ENCODE peak calls at places on chromosomes 5 and 9, in four cellular contexts. One of them, this sample, is unnamed.

GRCh38 chr9:101460965-101461364 is 25.4 kb upstream of the ALDOB start:
- DNase-seq in heart right ventricle: no peak
- DNase-seq in kidney epithelial cell: no peak
- DNase-seq in HuH-7.5: no peak
- DNase-seq in this sample: no peak

GRCh38 chr9:114212841-114213240 is 57.5 kb downstream of the COL27A1 start:
- DNase-seq in heart right ventricle: no peak
- DNase-seq in kidney epithelial cell: no peak
- DNase-seq in HuH-7.5: no peak
- DNase-seq in this sample: no peak

GRCh38 chr5:39638803-39639202 is 214.0 kb upstream of the DAB2 start:
- DNase-seq in heart right ventricle: no peak
- DNase-seq in kidney epithelial cell: no peak
- DNase-seq in HuH-7.5: no peak
- DNase-seq in this sample: no peak

GRCh38 chr5:103582364-103582763 is 19.8 kb upstream of the NUDT12 start:
- DNase-seq in heart right ventricle: no peak
- DNase-seq in kidney epithelial cell: peak
- DNase-seq in HuH-7.5: no peak
- DNase-seq in this sample: no peak

GRCh38 chr9:135524130-135524861 is 3.1 kb downstream of the LCN1 start:
- DNase-seq in heart right ventricle: no peak
- DNase-seq in kidney epithelial cell: no peak
- DNase-seq in HuH-7.5: no peak
- DNase-seq in this sample: no peak

GRCh38 chr9:91555132-91555531 is 131.5 kb upstream of the NFIL3 start:
- DNase-seq in heart right ventricle: no peak
- DNase-seq in kidney epithelial cell: no peak
- DNase-seq in HuH-7.5: no peak
- DNase-seq in this sample: no peak

GRCh38 chr9:89078860-89079259 is 87.6 kb downstream of the S1PR3 start:
- DNase-seq in heart right ventricle: no peak
- DNase-seq in kidney epithelial cell: no peak
- DNase-seq in HuH-7.5: no peak
- DNase-seq in this sample: no peak

GRCh38 chr5:154370119-154370518 is 75.7 kb upstream of the SAP30L start:
- DNase-seq in heart right ventricle: no peak
- DNase-seq in kidney epithelial cell: no peak
- DNase-seq in HuH-7.5: no peak
- DNase-seq in this sample: no peak

GRCh38 chr5:68288756-68289134 is 73.2 kb downstream of the PIK3R1 start:
- DNase-seq in heart right ventricle: peak
- DNase-seq in kidney epithelial cell: no peak
- DNase-seq in HuH-7.5: no peak
- DNase-seq in this sample: no peak

GRCh38 chr9:31137850-31138160 is 1246.6 kb upstream of the ACO1 start:
- DNase-seq in heart right ventricle: no peak
- DNase-seq in kidney epithelial cell: no peak
- DNase-seq in HuH-7.5: no peak
- DNase-seq in this sample: no peak

GRCh38 chr9:116945817-116946216 is 258.7 kb downstream of the TRIM32 start:
- DNase-seq in heart right ventricle: no peak
- DNase-seq in kidney epithelial cell: no peak
- DNase-seq in HuH-7.5: no peak
- DNase-seq in this sample: no peak

GRCh38 chr5:55982957-55983381 is 11.8 kb downstream of the IL6ST start:
- DNase-seq in heart right ventricle: no peak
- DNase-seq in kidney epithelial cell: no peak
- DNase-seq in HuH-7.5: no peak
- DNase-seq in this sample: no peak

GRCh38 chr5:151703780-151704179 is 17.1 kb upstream of the SPARC start:
- DNase-seq in heart right ventricle: no peak
- DNase-seq in kidney epithelial cell: no peak
- DNase-seq in HuH-7.5: no peak
- DNase-seq in this sample: no peak

GRCh38 chr9:135148386-135148785 is 60.9 kb downstream of the OLFM1 start:
- DNase-seq in heart right ventricle: no peak
- DNase-seq in kidney epithelial cell: no peak
- DNase-seq in HuH-7.5: no peak
- DNase-seq in this sample: no peak

GRCh38 chr5:90528704-90529233 is 615 bp downstream of the LYSMD3 start:
- DNase-seq in heart right ventricle: no peak
- DNase-seq in kidney epithelial cell: no peak
- DNase-seq in HuH-7.5: no peak
- DNase-seq in this sample: no peak

GRCh38 chr9:27514551-27514950 is 9.5 kb upstream of the IFNK start:
- DNase-seq in heart right ventricle: no peak
- DNase-seq in kidney epithelial cell: no peak
- DNase-seq in HuH-7.5: no peak
- DNase-seq in this sample: no peak

GRCh38 chr5:146622391-146622790 is 106.4 kb upstream of the GPR151 start:
- DNase-seq in heart right ventricle: no peak
- DNase-seq in kidney epithelial cell: no peak
- DNase-seq in HuH-7.5: no peak
- DNase-seq in this sample: no peak